ENCODE peak calls at places on chromosome 17, in four cellular contexts. One of them, this sample, is unnamed.

GRCh38 chr17:10729334-10730193 is at the start of gene TMEM220:
- DNase-seq in A549: peak
- DNase-seq in HepG2: peak
- DNase-seq in K562: no peak
- DNase-seq in this sample: no peak

GRCh38 chr17:15351925-15352324 is 10.5 kb upstream of the TEKT3 start:
- DNase-seq in A549: peak
- DNase-seq in HepG2: no peak
- DNase-seq in K562: no peak
- DNase-seq in this sample: no peak

GRCh38 chr17:35660902-35661301 is 70.5 kb upstream of the RASL10B start:
- DNase-seq in A549: no peak
- DNase-seq in HepG2: no peak
- DNase-seq in K562: no peak
- DNase-seq in this sample: no peak

GRCh38 chr17:50972579-50972978 is 106.4 kb upstream of the TOB1 start:
- DNase-seq in A549: no peak
- DNase-seq in HepG2: no peak
- DNase-seq in K562: no peak
- DNase-seq in this sample: no peak

GRCh38 chr17:54902611-54903010 is 2.0 kb downstream of the TOM1L1 start:
- DNase-seq in A549: no peak
- DNase-seq in HepG2: no peak
- DNase-seq in K562: no peak
- DNase-seq in this sample: no peak

GRCh38 chr17:61393904-61394629 is 5.6 kb upstream of the TBX2 start:
- DNase-seq in A549: no peak
- DNase-seq in HepG2: peak
- DNase-seq in K562: no peak
- DNase-seq in this sample: no peak

GRCh38 chr17:50558581-50558954 is 1.9 kb upstream of the CACNA1G start:
- DNase-seq in A549: no peak
- DNase-seq in HepG2: no peak
- DNase-seq in K562: no peak
- DNase-seq in this sample: no peak

GRCh38 chr17:33204156-33204555 is 88.9 kb downstream of the ASIC2 start:
- DNase-seq in A549: no peak
- DNase-seq in HepG2: no peak
- DNase-seq in K562: no peak
- DNase-seq in this sample: no peak

GRCh38 chr17:31061678-31062077 is 33.1 kb upstream of the NF1 start:
- DNase-seq in A549: peak
- DNase-seq in HepG2: no peak
- DNase-seq in K562: no peak
- DNase-seq in this sample: no peak

GRCh38 chr17:29566473-29567361 is at the start of gene ABHD15:
- DNase-seq in A549: peak
- DNase-seq in HepG2: peak
- DNase-seq in K562: no peak
- DNase-seq in this sample: no peak

GRCh38 chr17:75774471-75774987 is 9.5 kb upstream of the GALK1 start:
- DNase-seq in A549: no peak
- DNase-seq in HepG2: no peak
- DNase-seq in K562: no peak
- DNase-seq in this sample: no peak

GRCh38 chr17:27809555-27809954 is 9.2 kb upstream of the NOS2 start:
- DNase-seq in A549: no peak
- DNase-seq in HepG2: no peak
- DNase-seq in K562: no peak
- DNase-seq in this sample: no peak

GRCh38 chr17:27810211-27810901 is 10.0 kb upstream of the NOS2 start:
- DNase-seq in A549: no peak
- DNase-seq in HepG2: no peak
- DNase-seq in K562: no peak
- DNase-seq in this sample: peak

GRCh38 chr17:27808629-27809028 is 8.3 kb upstream of the NOS2 start:
- DNase-seq in A549: no peak
- DNase-seq in HepG2: no peak
- DNase-seq in K562: no peak
- DNase-seq in this sample: peak

GRCh38 chr17:27805520-27806146 is 5.3 kb upstream of the NOS2 start:
- DNase-seq in A549: peak
- DNase-seq in HepG2: peak
- DNase-seq in K562: peak
- DNase-seq in this sample: peak

GRCh38 chr17:27807567-27808470 is 7.5 kb upstream of the NOS2 start:
- DNase-seq in A549: no peak
- DNase-seq in HepG2: no peak
- DNase-seq in K562: no peak
- DNase-seq in this sample: peak
- TF ChIP-seq CHD4 in A549: no peak
- TF ChIP-seq CHD4 in HepG2: no peak
- TF ChIP-seq CHD4 in K562: no peak
- TF ChIP-seq CHD4 in this sample: no peak

DNA sequence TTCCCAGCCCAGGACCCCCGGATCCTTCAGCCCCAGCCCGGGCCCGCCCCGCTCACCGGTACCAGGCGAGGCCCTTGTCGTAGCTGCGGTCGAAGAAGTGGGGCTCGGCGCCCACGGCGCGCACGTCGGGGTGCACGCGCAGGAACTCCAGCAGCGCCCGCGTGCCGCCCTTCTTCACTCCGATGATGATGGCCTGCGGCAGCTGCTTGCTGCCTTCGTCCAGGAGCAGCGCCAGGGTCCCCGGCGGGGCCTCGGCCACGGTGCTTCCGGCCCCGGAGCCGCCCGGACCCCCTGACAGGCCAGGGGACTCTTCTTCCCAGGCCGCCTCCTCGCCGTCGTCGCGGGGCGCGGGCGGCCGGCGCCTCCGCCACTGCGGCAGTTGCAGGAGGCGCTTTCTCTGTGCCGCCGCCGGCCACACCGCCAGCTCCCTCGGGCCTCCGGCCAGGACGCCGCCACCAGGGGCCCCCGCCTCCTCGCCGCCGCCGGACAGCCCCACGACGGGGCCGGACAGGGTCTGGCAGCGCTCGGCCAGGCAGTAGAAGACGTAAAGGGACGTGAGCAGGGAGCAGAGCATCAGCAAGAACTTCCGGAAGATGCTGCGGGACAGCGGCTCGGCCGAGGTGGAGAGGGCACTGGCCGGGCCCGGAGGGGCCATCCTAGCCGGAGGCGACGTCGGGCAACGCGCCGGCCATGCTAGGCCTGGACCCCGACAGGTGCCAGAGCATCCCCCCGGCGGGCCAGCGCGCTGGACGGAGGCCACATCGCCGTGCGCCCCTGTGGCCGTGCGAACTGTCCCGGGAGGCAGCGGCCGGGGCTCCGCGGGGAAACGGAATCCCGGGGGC is 1.0 kb downstream of the HS3ST3A1 start:
- DNase-seq in A549: no peak
- DNase-seq in HepG2: no peak
- DNase-seq in K562: peak
- DNase-seq in this sample: no peak
- TF ChIP-seq CHD4 in A549: no peak
- TF ChIP-seq CHD4 in HepG2: no peak
- TF ChIP-seq CHD4 in K562: no peak
- TF ChIP-seq CHD4 in this sample: no peak

GRCh38 chr17:2055494-2056220 is 754 bp downstream of the HIC1 start:
- DNase-seq in A549: no peak
- DNase-seq in HepG2: no peak
- DNase-seq in K562: no peak
- DNase-seq in this sample: no peak

GRCh38 chr17:2051388-2052237 is 3.3 kb upstream of the HIC1 start:
- DNase-seq in A549: no peak
- DNase-seq in HepG2: no peak
- DNase-seq in K562: no peak
- DNase-seq in this sample: no peak

GRCh38 chr17:2054740-2055493 is at the start of gene HIC1:
- DNase-seq in A549: peak
- DNase-seq in HepG2: peak
- DNase-seq in K562: peak
- DNase-seq in this sample: no peak

GRCh38 chr17:2054262-2054739 is 602 bp upstream of the HIC1 start:
- DNase-seq in A549: peak
- DNase-seq in HepG2: no peak
- DNase-seq in K562: no peak
- DNase-seq in this sample: no peak

GRCh38 chr17:2053380-2054261 is 1.3 kb upstream of the HIC1 start:
- DNase-seq in A549: peak
- DNase-seq in HepG2: peak
- DNase-seq in K562: peak
- DNase-seq in this sample: no peak
- TF ChIP-seq CHD4 in A549: no peak
- TF ChIP-seq CHD4 in HepG2: no peak
- TF ChIP-seq CHD4 in K562: no peak
- TF ChIP-seq CHD4 in this sample: no peak

GRCh38 chr17:47905221-47905733 is 9.2 kb downstream of the SP2 start:
- DNase-seq in A549: no peak
- DNase-seq in HepG2: peak
- DNase-seq in K562: no peak
- DNase-seq in this sample: no peak
- TF ChIP-seq CHD4 in A549: no peak
- TF ChIP-seq CHD4 in HepG2: no peak
- TF ChIP-seq CHD4 in K562: no peak
- TF ChIP-seq CHD4 in this sample: no peak

GRCh38 chr17:4950757-4951204 is at the start of gene ENO3:
- DNase-seq in A549: no peak
- DNase-seq in HepG2: peak
- DNase-seq in K562: no peak
- DNase-seq in this sample: no peak

GRCh38 chr17:4951486-4951885 is 567 bp downstream of the ENO3 start:
- DNase-seq in A549: no peak
- DNase-seq in HepG2: no peak
- DNase-seq in K562: no peak
- DNase-seq in this sample: no peak

GRCh38 chr17:4956493-4957061 is 5.7 kb downstream of the ENO3 start:
- DNase-seq in A549: no peak
- DNase-seq in HepG2: no peak
- DNase-seq in K562: no peak
- DNase-seq in this sample: no peak

GRCh38 chr17:4955091-4955490 is 4.2 kb downstream of the ENO3 start:
- DNase-seq in A549: no peak
- DNase-seq in HepG2: no peak
- DNase-seq in K562: no peak
- DNase-seq in this sample: no peak

DNA sequence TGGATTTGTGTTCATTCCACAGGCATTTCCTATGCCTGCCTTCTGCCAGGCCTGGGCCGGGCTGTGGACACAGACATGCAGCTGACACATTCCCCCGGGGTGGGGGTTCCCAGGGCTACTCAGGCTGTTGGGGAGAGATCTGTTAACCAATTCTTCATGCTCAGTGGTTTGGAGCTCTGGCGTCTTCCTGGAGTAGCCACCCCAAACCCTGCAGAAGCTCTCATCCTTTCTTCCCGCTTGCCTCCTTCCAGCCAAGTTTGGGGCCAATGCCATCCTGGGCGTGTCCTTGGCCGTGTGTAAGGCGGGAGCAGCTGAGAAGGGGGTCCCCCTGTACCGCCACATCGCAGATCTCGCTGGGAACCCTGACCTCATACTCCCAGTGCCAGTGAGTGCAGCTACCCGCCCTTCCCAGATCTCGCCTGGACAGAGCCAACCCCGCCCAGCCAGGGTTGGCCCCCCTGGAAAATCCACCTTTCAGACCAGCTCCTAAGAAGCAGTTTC is 2.6 kb downstream of the ENO3 start:
- DNase-seq in A549: no peak
- DNase-seq in HepG2: no peak
- DNase-seq in K562: no peak
- DNase-seq in this sample: no peak
- TF ChIP-seq CHD4 in A549: no peak
- TF ChIP-seq CHD4 in HepG2: no peak
- TF ChIP-seq CHD4 in K562: no peak
- TF ChIP-seq CHD4 in this sample: no peak

DNA sequence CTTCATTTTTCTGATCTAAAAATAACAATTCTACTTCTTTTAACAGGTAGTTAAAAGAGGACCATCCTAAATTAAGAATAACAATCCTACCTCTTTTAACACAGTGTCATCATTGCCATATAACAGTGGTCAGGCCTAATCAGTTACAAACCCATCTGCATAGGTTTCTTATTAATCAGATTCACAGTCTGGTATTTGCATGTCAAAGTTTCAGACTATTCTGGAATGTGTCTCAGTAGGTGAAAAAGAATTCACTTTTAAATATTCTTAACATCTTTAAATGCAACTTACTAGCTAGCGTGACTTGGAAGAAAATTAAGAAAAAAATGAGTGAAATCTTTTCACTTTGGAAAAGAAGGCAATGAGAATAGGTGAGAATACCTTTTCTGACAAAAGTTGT is 6.8 kb upstream of the KRT12 start:
- DNase-seq in A549: no peak
- DNase-seq in HepG2: no peak
- DNase-seq in K562: no peak
- DNase-seq in this sample: no peak
- TF ChIP-seq CHD4 in A549: no peak
- TF ChIP-seq CHD4 in HepG2: no peak
- TF ChIP-seq CHD4 in K562: no peak
- TF ChIP-seq CHD4 in this sample: no peak

DNA sequence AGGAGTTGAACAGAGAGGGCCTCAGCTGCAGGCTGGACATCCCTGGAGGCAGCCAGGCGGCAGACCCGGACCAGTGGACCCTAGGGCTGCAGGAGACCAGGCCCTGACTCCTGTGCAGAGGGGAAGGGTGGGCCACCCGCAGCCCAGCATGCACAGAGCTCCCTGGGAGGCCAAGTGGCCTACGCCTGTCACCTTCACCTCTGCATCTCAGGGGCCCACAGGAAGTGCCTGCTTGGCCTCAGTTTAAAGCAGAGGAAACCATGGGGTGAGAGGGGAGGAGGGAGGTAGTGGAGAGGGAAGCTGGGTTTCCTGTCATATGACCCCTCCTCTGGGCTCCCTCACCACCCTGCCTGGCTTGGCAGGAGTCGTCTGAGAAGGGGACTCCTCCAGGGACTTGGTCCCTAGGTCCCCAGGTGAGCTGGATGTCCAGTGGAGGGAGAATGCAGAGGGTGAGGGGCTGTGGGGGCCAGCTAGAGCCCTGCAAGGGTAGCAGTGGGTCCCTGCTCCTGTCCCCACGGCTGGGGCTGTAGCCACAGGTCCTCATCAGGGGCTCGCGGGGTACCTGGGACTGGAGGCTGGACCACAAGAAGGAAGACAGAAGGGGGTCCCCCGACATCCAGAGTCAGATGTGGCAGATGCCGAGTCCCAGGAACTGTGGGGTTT is at the start of gene TMC8:
- DNase-seq in A549: no peak
- DNase-seq in HepG2: peak
- DNase-seq in K562: peak
- DNase-seq in this sample: no peak
- TF ChIP-seq CHD4 in A549: no peak
- TF ChIP-seq CHD4 in HepG2: no peak
- TF ChIP-seq CHD4 in K562: no peak
- TF ChIP-seq CHD4 in this sample: no peak

This sample was measured in GM12878.